ENCODE peak calls at places on chromosomes 3 and 15, in ten cellular contexts. K, W, S, V, R, I, N, L, T and E are unnamed samples.

GRCh38 chr3:120311863-120312794 is 27.1 kb upstream of the GPR156 start:
- DNase-seq in N (no peak), S (no peak), I (no peak), V (no peak), W (no peak), T (no peak), L (no peak), K (no peak), R (no peak), E (no peak)

GRCh38 chr3:15781131-15781530 is 16.6 kb downstream of the ANKRD28 start:
- DNase-seq in W (no peak), S (no peak), I (no peak), T (no peak), V (no peak), L (no peak), N (no peak), R (no peak), K (no peak), E (no peak)

GRCh38 chr15:90286678-90287077 is 21.2 kb downstream of the NGRN start:
- DNase-seq in L (peak; percentile 51), R (no peak), W (no peak), S (no peak), N (no peak), T (peak; percentile 39), V (peak; percentile 36), I (peak; percentile 47), K (no peak), E (no peak)

GRCh38 chr3:134059680-134060560 is 30.2 kb upstream of the SLCO2A1 start:
- DNase-seq in S (no peak), L (peak; percentile 49), R (no peak), V (peak; percentile 55), K (no peak), T (no peak), N (no peak), W (no peak), I (peak; percentile 41), E (peak; percentile 45)

GRCh38 chr15:65183847-65184159 is 1.3 kb downstream of the CLPX start:
- DNase-seq in S (no peak), W (no peak), V (no peak), I (no peak), K (no peak), L (no peak), N (no peak), R (no peak), T (no peak), E (no peak)

GRCh38 chr3:160184655-160185054 is 40.6 kb upstream of the C3orf80 start:
- DNase-seq in R (no peak), I (peak; percentile 89), W (no peak), S (no peak), T (no peak), K (no peak), L (peak; percentile 70), N (no peak), V (no peak), E (no peak)

GRCh38 chr3:56758539-56758981 is 43.2 kb downstream of the ARHGEF3 start:
- DNase-seq in K (no peak), N (no peak), L (peak; percentile 94), V (no peak), I (peak; percentile 95), W (no peak), R (no peak), S (no peak), T (peak; percentile 95), E (no peak)

GRCh38 chr15:66706225-66706732 is 4.2 kb downstream of the SMAD6 start:
- DNase-seq in K (peak; percentile 42), I (no peak), L (peak; percentile 64), N (no peak), V (no peak), T (no peak), W (no peak), S (no peak), R (no peak), E (no peak)

GRCh38 chr15:40340740-40341400 is at the start of gene CCDC9B:
- DNase-seq in L (peak; percentile 91), N (peak; percentile 95), V (peak; percentile 91), W (no peak), T (peak; percentile 81), I (peak; percentile 90), R (no peak), K (no peak), S (peak; percentile 92), E (no peak)

GRCh38 chr3:189683576-189684255 is 52.5 kb downstream of the TP63 start:
- DNase-seq in N (no peak), R (no peak), T (no peak), S (no peak), L (peak; percentile 5), W (no peak), I (no peak), K (no peak), V (no peak), E (no peak)

GRCh38 chr15:38674440-38674839 is 109.8 kb upstream of the RASGRP1 start:
- DNase-seq in R (no peak), L (no peak), T (no peak), S (no peak), I (no peak), N (no peak), V (no peak), K (no peak), W (no peak), E (no peak)

GRCh38 chr3:114179575-114179974 is 723 bp upstream of the DRD3 start:
- DNase-seq in V (no peak), S (no peak), I (peak; percentile 64), T (peak; percentile 42), K (peak; percentile 14), W (no peak), N (no peak), L (peak; percentile 71), R (no peak), E (no peak)

GRCh38 chr3:137770821-137771399 is 6.8 kb downstream of the SOX14 start:
- DNase-seq in L (no peak), T (no peak), S (no peak), V (no peak), K (peak; percentile 57), I (no peak), W (no peak), R (no peak), N (no peak), E (no peak)

GRCh38 chr3:54960736-54961135 is 32.9 kb upstream of the LRTM1 start:
- DNase-seq in L (no peak), S (no peak), K (no peak), V (no peak), N (no peak), R (no peak), T (no peak), W (no peak), I (peak; percentile 63), E (no peak)

GRCh38 chr15:25663515-25663914 is 199.6 kb downstream of the ATP10A start:
- DNase-seq in V (no peak), K (no peak), S (no peak), R (no peak), W (no peak), L (no peak), T (no peak), I (no peak), N (no peak), E (no peak)

GRCh38 chr15:25664761-25665160 is 198.4 kb downstream of the ATP10A start:
- DNase-seq in N (no peak), L (no peak), S (no peak), K (no peak), W (no peak), R (no peak), T (no peak), V (no peak), I (peak; percentile 22), E (no peak)

GRCh38 chr15:25659251-25659650 is 203.9 kb downstream of the ATP10A start:
- DNase-seq in N (no peak), L (no peak), S (no peak), T (no peak), K (no peak), V (no peak), I (no peak), R (no peak), W (no peak), E (no peak)

GRCh38 chr15:25658560-25658959 is 204.6 kb downstream of the ATP10A start:
- DNase-seq in R (no peak), W (no peak), V (no peak), T (no peak), I (no peak), K (no peak), S (no peak), L (no peak), N (peak; percentile 56), E (no peak)

GRCh38 chr15:25661898-25662297 is 201.2 kb downstream of the ATP10A start:
- DNase-seq in W (no peak), V (no peak), I (no peak), K (no peak), S (no peak), L (no peak), N (no peak), R (no peak), T (no peak), E (no peak)
- TF ChIP-seq CTCF in W (no peak), V (no peak), I (peak; percentile 13), K (no peak), S (no peak), L (no peak), N (no peak), R (no peak), T (no peak), E (no peak)

DNA sequence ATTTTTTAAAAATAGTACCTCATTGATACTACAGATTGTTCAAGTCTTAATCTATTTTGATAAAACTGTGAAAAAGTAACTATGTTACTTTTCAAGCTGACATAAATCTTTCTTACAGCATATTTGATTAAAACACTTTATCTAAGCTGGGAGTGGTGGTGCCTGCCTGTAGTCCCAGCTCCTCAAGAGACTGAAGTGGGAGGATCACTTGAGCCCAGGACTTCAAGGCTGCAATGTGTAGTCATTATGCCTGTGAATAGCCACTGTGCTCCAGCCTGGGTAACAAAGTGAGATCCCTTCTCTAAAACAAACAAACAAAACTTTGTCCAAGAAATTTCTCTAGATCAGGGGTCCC is 59.6 kb upstream of the NEDD4 start:
- DNase-seq in I (no peak), W (no peak), R (no peak), T (no peak), K (no peak), L (no peak), N (no peak), S (no peak), V (no peak), E (no peak)
- TF ChIP-seq CTCF in I (no peak), W (no peak), R (no peak), T (peak; percentile 7), K (no peak), L (no peak), N (no peak), S (no peak), V (no peak), E (no peak)

GRCh38 chr15:101269479-101270223 is 7.6 kb downstream of the SELENOS start:
- DNase-seq in S (no peak), W (no peak), K (no peak), R (no peak), N (no peak), V (peak; percentile 79), I (no peak), L (peak; percentile 29), T (no peak), E (no peak)
- TF ChIP-seq CTCF in S (peak; percentile 19), W (no peak), K (no peak), R (no peak), N (peak; percentile 28), V (peak; percentile 37), I (peak; percentile 47), L (peak; percentile 56), T (peak; percentile 35), E (peak; percentile 48)

DNA sequence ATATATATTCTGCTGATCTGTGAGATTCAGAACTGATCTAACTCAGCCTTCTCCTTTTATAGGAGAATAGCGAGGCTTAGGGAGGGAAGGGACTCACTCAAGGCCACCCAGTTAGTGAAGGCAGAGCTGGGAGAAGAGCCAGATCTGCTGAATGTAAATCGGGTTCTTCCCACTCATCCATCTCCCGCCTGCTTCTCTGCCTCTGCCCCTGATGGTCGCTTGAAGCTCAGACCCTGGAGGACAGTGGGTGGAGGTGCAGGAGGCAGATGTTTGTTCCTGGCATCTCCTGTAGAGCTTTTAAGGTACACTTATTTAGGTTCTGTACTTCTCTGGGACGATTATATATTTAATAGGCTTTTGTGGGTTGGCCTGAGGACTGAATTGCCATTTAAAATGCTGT is 4.3 kb downstream of the PDIA5 start:
- DNase-seq in L (no peak), I (no peak), S (no peak), N (no peak), K (peak; percentile 46), W (no peak), T (no peak), V (no peak), R (no peak), E (no peak)
- TF ChIP-seq CTCF in L (peak; percentile 38), I (peak; percentile 11), S (no peak), N (no peak), K (no peak), W (no peak), T (no peak), V (no peak), R (no peak), E (peak; percentile 59)